ENCODE peak calls at places on chromosomes 5 and 9, in five cellular contexts. W, F, X, D and Q are unnamed samples.

GRCh38 chr9:122394265-122395242 is 23.7 kb downstream of the PTGS1 start:
- DNase-seq in X (no peak), D (no peak), W (peak; percentile 30), F (peak; percentile 86), Q (no peak)

GRCh38 chr5:3297852-3298251 is 297.8 kb upstream of the IRX1 start:
- DNase-seq in W (no peak), X (no peak), F (peak; percentile 32), D (no peak), Q (no peak)

GRCh38 chr5:41068169-41068568 is 3.0 kb downstream of the MROH2B start:
- DNase-seq in W (no peak), F (no peak), X (no peak), D (no peak), Q (no peak)

GRCh38 chr9:130287736-130288135 is 22.2 kb downstream of the HMCN2 start:
- DNase-seq in W (no peak), F (no peak), X (no peak), D (no peak), Q (no peak)

GRCh38 chr9:89254058-89254772 is 56.8 kb upstream of the CKS2 start:
- DNase-seq in D (no peak), W (no peak), X (no peak), F (no peak), Q (no peak)

GRCh38 chr5:90558344-90559192 is at the start of gene ADGRV1:
- DNase-seq in W (no peak), F (no peak), X (peak; percentile 87), D (peak; percentile 43), Q (peak; percentile 77)

GRCh38 chr5:150153957-150154617 is 1.6 kb downstream of the PDGFRB start:
- DNase-seq in W (no peak), X (no peak), D (no peak), F (no peak), Q (no peak)

GRCh38 chr5:157816682-157817268 is 42.2 kb downstream of the CLINT1 start:
- DNase-seq in X (no peak), F (no peak), D (peak; percentile 17), W (no peak), Q (no peak)

GRCh38 chr9:14362175-14362574 is 48.2 kb upstream of the NFIB start:
- DNase-seq in F (no peak), X (no peak), D (no peak), W (no peak), Q (no peak)

GRCh38 chr9:92721548-92721947 is 43.1 kb downstream of the BICD2 start:
- DNase-seq in F (peak; percentile 76), X (no peak), W (no peak), D (no peak), Q (no peak)

GRCh38 chr5:58011301-58011700 is 448.6 kb downstream of the PLK2 start:
- DNase-seq in F (no peak), X (no peak), W (no peak), D (no peak), Q (no peak)

GRCh38 chr5:81579525-81579924 is 171.4 kb downstream of the SSBP2 start:
- DNase-seq in X (no peak), F (no peak), D (no peak), W (no peak), Q (no peak)

GRCh38 chr9:128242828-128243485 is 32.9 kb downstream of the GOLGA2 start:
- DNase-seq in F (peak; percentile 94), D (no peak), W (no peak), X (no peak), Q (no peak)

GRCh38 chr5:149831492-149831891 is 101.4 kb downstream of the PPARGC1B start:
- DNase-seq in W (no peak), X (no peak), F (no peak), D (peak; percentile 86), Q (no peak)

GRCh38 chr5:56480305-56481146 is 247.4 kb upstream of the ANKRD55 start:
- DNase-seq in W (no peak), X (peak; percentile 63), D (peak; percentile 41), F (peak; percentile 90), Q (peak; percentile 70)

GRCh38 chr9:35726876-35727438 is 5.0 kb downstream of the TLN1 start:
- DNase-seq in D (no peak), X (no peak), F (no peak), W (no peak), Q (no peak)

GRCh38 chr9:120808931-120809330 is 15.7 kb upstream of the FBXW2 start:
- DNase-seq in W (no peak), F (no peak), D (no peak), X (no peak), Q (no peak)

GRCh38 chr9:129726322-129727160 is 26.3 kb downstream of the PTGES start:
- DNase-seq in F (peak; percentile 95), W (peak; percentile 10), X (peak; percentile 71), D (peak; percentile 90), Q (peak; percentile 78)

GRCh38 chr5:159231167-159231566 is 21.8 kb upstream of the RNF145 start:
- DNase-seq in F (no peak), D (no peak), X (no peak), W (no peak), Q (no peak)

GRCh38 chr5:98110791-98111190 is 662.7 kb upstream of the RGMB start:
- DNase-seq in F (no peak), D (no peak), W (no peak), X (no peak), Q (no peak)

GRCh38 chr5:148033138-148033537 is 30.6 kb upstream of the SPINK5 start:
- DNase-seq in X (no peak), W (no peak), F (no peak), D (no peak), Q (no peak)

GRCh38 chr5:111017731-111018130 is 53.8 kb upstream of the TSLP start:
- DNase-seq in D (no peak), X (no peak), W (no peak), F (no peak), Q (no peak)

GRCh38 chr9:114284316-114285060 is 38.4 kb upstream of the ORM1 start:
- DNase-seq in W (no peak), D (no peak), F (peak; percentile 70), X (no peak), Q (no peak)

GRCh38 chr9:85053206-85053605 is 383.7 kb downstream of the NTRK2 start:
- DNase-seq in D (no peak), X (no peak), W (no peak), F (no peak), Q (no peak)

GRCh38 chr9:8627944-8628679 is 828.5 kb upstream of the DMAC1 start:
- DNase-seq in W (no peak), D (no peak), F (no peak), X (no peak), Q (no peak)

GRCh38 chr9:126613656-126614055 is at the start of gene LMX1B:
- DNase-seq in F (no peak), W (no peak), D (no peak), X (no peak), Q (no peak)

GRCh38 chr9:3746296-3747275 is 220.8 kb upstream of the RFX3 start:
- DNase-seq in F (no peak), W (no peak), D (no peak), X (no peak), Q (no peak)

DNA sequence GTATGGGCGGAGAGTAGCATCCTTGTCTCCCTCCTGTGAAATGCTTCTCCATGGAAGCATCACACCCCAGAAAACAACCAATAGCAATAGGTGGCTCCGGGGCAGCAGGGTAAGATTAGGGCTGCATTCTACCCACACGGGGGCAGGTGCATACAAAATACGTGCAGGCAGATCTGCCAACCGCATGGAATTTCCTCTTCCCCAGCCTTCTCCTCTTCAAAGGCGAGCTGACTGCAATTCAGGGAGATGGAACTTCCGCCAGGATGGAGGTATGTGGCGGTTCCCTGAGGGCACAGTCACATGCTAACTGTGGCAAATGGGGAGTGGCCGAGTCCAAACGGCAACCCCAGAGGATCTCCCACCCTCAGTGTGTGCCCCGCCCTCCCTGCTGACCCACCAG is 81.5 kb downstream of the LMNB1 start:
- DNase-seq in W (no peak), X (no peak), D (no peak), F (no peak), Q (no peak)
- TF ChIP-seq CTCF in W (no peak), X (no peak), D (no peak), F (no peak), Q (no peak)

DNA sequence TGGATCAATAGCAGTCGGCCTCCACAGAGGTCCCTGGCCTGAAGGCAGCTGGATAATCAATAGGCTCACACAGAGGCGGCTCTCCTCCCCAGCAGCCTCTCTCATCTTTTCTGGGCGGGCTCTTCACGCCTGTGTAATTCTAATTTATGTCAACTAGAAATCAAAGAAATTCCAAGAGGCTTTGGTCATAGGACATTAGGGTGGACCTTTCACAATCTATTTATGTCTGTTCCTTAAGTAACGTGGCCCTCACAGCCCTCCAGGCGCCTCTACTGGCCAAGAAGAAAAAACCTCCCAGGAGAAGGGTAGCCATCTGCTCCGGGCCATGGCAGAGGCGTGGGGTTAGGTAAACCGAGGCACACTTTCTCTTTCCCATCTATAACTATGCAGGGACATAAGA is 205.1 kb upstream of the EFNA5 start:
- DNase-seq in F (no peak), X (no peak), W (no peak), D (no peak), Q (no peak)
- TF ChIP-seq CTCF in F (no peak), X (no peak), W (no peak), D (no peak), Q (no peak)

GRCh38 chr9:101705135-101705661 is 33.2 kb downstream of the GRIN3A start:
- DNase-seq in X (no peak), D (no peak), W (no peak), F (peak; percentile 81), Q (peak; percentile 18)
- TF ChIP-seq CTCF in X (no peak), D (peak; percentile 10), W (no peak), F (no peak), Q (no peak)

GRCh38 chr5:146208916-146209522 is 5.6 kb downstream of the RBM27 start:
- DNase-seq in X (no peak), D (no peak), W (no peak), F (no peak), Q (no peak)
- TF ChIP-seq CTCF in X (no peak), D (no peak), W (no peak), F (no peak), Q (no peak)

DNA sequence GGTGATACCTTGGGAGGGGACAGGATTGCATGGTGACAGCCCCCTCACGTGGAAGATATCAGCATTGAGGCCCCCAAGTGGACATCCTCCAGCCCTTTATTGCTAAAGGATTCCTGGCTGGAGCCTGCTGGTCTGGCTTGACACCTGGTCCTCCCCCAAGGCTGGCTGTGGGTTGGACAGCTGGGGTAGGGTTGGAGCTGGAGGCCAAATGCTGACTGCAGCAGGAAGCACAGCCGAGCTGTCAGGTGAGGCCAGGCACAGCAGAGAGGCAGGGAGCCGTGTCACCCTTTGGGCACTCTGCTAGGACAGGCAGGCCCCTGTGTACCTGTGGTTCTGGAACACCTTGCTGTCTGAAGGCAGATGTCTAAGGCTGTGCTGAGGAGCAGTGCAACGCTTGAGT is 2.2 kb downstream of the CACFD1 start:
- DNase-seq in W (no peak), D (no peak), X (no peak), F (no peak), Q (no peak)
- TF ChIP-seq CTCF in W (no peak), D (no peak), X (no peak), F (no peak), Q (no peak)